ENCODE peak calls at places on chromosome 1, in four cellular contexts. P, A, Z and Q are unnamed samples.

GRCh38 chr1:1144122-1144842 is 28.4 kb upstream of the C1orf159 start:
- DNase-seq in Z (no peak), A (no peak), P (no peak), Q (no peak)

GRCh38 chr1:115890618-115891017 is 49.7 kb upstream of the NHLH2 start:
- DNase-seq in Z (no peak), P (no peak), A (no peak), Q (no peak)

GRCh38 chr1:63984257-63984626 is 210.4 kb downstream of the ROR1 start:
- DNase-seq in P (no peak), Z (peak; percentile 82), A (no peak), Q (no peak)

GRCh38 chr1:114384922-114385321 is 126.1 kb downstream of the TRIM33 start:
- DNase-seq in P (no peak), A (no peak), Z (no peak), Q (no peak)

GRCh38 chr1:151942882-151943281 is 33.6 kb upstream of the THEM4 start:
- DNase-seq in Z (no peak), A (no peak), P (no peak), Q (no peak)

GRCh38 chr1:227343727-227344551 is 25.6 kb upstream of the CDC42BPA start:
- DNase-seq in Z (peak; percentile 83), A (no peak), P (no peak), Q (no peak)

GRCh38 chr1:201456499-201457309 is 12.3 kb downstream of the PHLDA3 start:
- DNase-seq in P (no peak), Z (peak; percentile 97), A (peak; percentile 92), Q (peak; percentile 79)

GRCh38 chr1:27235827-27236226 is 1.4 kb downstream of the WDTC1 start:
- DNase-seq in A (no peak), Z (no peak), P (no peak), Q (no peak)

GRCh38 chr1:183248989-183249691 is 63.1 kb downstream of the LAMC2 start:
- DNase-seq in A (no peak), Z (peak; percentile 65), P (no peak), Q (no peak)

GRCh38 chr1:165912638-165913037 is 85.2 kb downstream of the UCK2 start:
- DNase-seq in P (no peak), Z (no peak), A (no peak), Q (no peak)

GRCh38 chr1:91817506-91817905 is 68.4 kb downstream of the TGFBR3 start:
- DNase-seq in P (no peak), Z (no peak), A (no peak), Q (no peak)

GRCh38 chr1:15137807-15138206 is 15.7 kb upstream of the TMEM51 start:
- DNase-seq in A (no peak), P (no peak), Z (no peak), Q (peak; percentile 53)

GRCh38 chr1:6991271-6991670 is 206.0 kb downstream of the CAMTA1 start:
- DNase-seq in P (no peak), Z (peak; percentile 91), A (no peak), Q (no peak)

GRCh38 chr1:229970714-229971113 is 96.3 kb upstream of the GALNT2 start:
- DNase-seq in A (no peak), Z (no peak), P (no peak), Q (no peak)

GRCh38 chr1:10897321-10897980 is 101.0 kb upstream of the CASZ1 start:
- DNase-seq in P (no peak), Z (peak; percentile 45), A (no peak), Q (no peak)

GRCh38 chr1:36768486-36769178 is 265.7 kb downstream of the GRIK3 start:
- DNase-seq in P (no peak), A (no peak), Z (no peak), Q (no peak)

GRCh38 chr1:87805661-87806376 is 477.1 kb downstream of the LMO4 start:
- DNase-seq in A (no peak), P (no peak), Z (peak; percentile 76), Q (no peak)

GRCh38 chr1:177701654-177702353 is 268.1 kb downstream of the SEC16B start:
- DNase-seq in Z (no peak), P (no peak), A (no peak), Q (no peak)

GRCh38 chr1:174070614-174071013 is 48.5 kb upstream of the RC3H1 start:
- DNase-seq in P (no peak), Z (no peak), A (no peak), Q (no peak)

GRCh38 chr1:23013657-23014056 is 2.0 kb downstream of the TEX46 start:
- DNase-seq in A (no peak), Z (peak; percentile 69), P (no peak), Q (no peak)

GRCh38 chr1:11527541-11528452 is 48.8 kb downstream of the DISP3 start:
- DNase-seq in P (no peak), Z (no peak), A (no peak), Q (no peak)

GRCh38 chr1:19618428-19618827 is 25.7 kb upstream of the NBL1 start:
- DNase-seq in Z (no peak), A (no peak), P (no peak), Q (no peak)

GRCh38 chr1:226649780-226650179 is 89.3 kb downstream of the ITPKB start:
- DNase-seq in Z (peak; percentile 37), P (no peak), A (peak; percentile 52), Q (no peak)

GRCh38 chr1:95653598-95653997 is 419.6 kb downstream of the RWDD3 start:
- DNase-seq in P (no peak), A (no peak), Z (no peak), Q (no peak)

GRCh38 chr1:94039871-94040569 is 80.9 kb downstream of the ABCA4 start:
- DNase-seq in P (no peak), Z (no peak), A (peak; percentile 59), Q (no peak)

GRCh38 chr1:76868916-76869315 is 1.6 kb downstream of the ST6GALNAC5 start:
- DNase-seq in P (no peak), A (no peak), Z (no peak), Q (peak; percentile 76)

GRCh38 chr1:6072774-6073479 is 27.2 kb downstream of the KCNAB2 start:
- DNase-seq in Z (no peak), A (no peak), P (no peak), Q (no peak)

GRCh38 chr1:186155594-186155993 is 219.5 kb downstream of the TPR start:
- DNase-seq in A (no peak), Z (peak; percentile 77), P (no peak), Q (no peak)

GRCh38 chr1:180234369-180235076 is 4.5 kb downstream of the LHX4 start:
- DNase-seq in A (no peak), Z (peak; percentile 34), P (no peak), Q (no peak)

GRCh38 chr1:7621334-7622219 is 149.5 kb upstream of the VAMP3 start:
- DNase-seq in Z (peak; percentile 96), A (no peak), P (no peak), Q (no peak)

GRCh38 chr1:44707959-44708831 is 22.8 kb downstream of the RNU5D-1 start:
- DNase-seq in Z (peak; percentile 28), P (no peak), A (peak; percentile 25), Q (no peak)

GRCh38 chr1:161706116-161706482 is 930 bp upstream of the FCRLA start:
- DNase-seq in Z (peak; percentile 79), P (no peak), A (no peak), Q (no peak)

GRCh38 chr1:192609110-192610079 is 26.6 kb upstream of the RGS13 start:
- DNase-seq in A (peak; percentile 72), Z (peak; percentile 29), P (peak; percentile 20), Q (peak; percentile 73)

GRCh38 chr1:147202576-147202975 is 22.6 kb downstream of the FMO5 start:
- DNase-seq in A (no peak), Z (peak; percentile 11), P (no peak), Q (no peak)

GRCh38 chr1:95770596-95770995 is 536.6 kb downstream of the RWDD3 start:
- DNase-seq in Z (no peak), A (no peak), P (no peak), Q (no peak)

GRCh38 chr1:201603613-201604232 is 64.8 kb downstream of the NAV1 start:
- DNase-seq in A (no peak), P (no peak), Z (peak; percentile 93), Q (no peak)

GRCh38 chr1:229199261-229199850 is 71.6 kb upstream of the RAB4A start:
- DNase-seq in Z (no peak), A (no peak), P (no peak), Q (no peak)